ENCODE peak calls at places on chromosomes 6 and 20, in four cellular contexts. One of them, this sample, is unnamed.

GRCh38 chr20:1861996-1862664 is 33.1 kb upstream of the SIRPA start:
- DNase-seq in HEK293T: no peak
- DNase-seq in ELR: no peak
- DNase-seq in LHCN-M2: no peak
- DNase-seq in this sample: no peak

GRCh38 chr20:46752639-46753235 is 43.3 kb downstream of the SLC2A10 start:
- DNase-seq in HEK293T: peak; percentile 47
- DNase-seq in ELR: peak; percentile 78
- DNase-seq in LHCN-M2: peak; percentile 47
- DNase-seq in this sample: peak; percentile 84

GRCh38 chr20:45765980-45766379 is 25.7 kb downstream of the WFDC3 start:
- DNase-seq in LHCN-M2: no peak
- DNase-seq in ELR: no peak
- DNase-seq in HEK293T: no peak
- DNase-seq in this sample: no peak

GRCh38 chr6:89985744-89986493 is 91.7 kb downstream of the GJA10 start:
- DNase-seq in LHCN-M2: peak; percentile 95
- DNase-seq in HEK293T: no peak
- DNase-seq in ELR: peak; percentile 36
- DNase-seq in this sample: peak; percentile 89

GRCh38 chr6:15322781-15323536 is 77.1 kb downstream of the JARID2 start:
- DNase-seq in ELR: peak; percentile 29
- DNase-seq in LHCN-M2: no peak
- DNase-seq in HEK293T: no peak
- DNase-seq in this sample: no peak

GRCh38 chr6:169868458-169868857 is 117.0 kb downstream of the ERMARD start:
- DNase-seq in ELR: no peak
- DNase-seq in HEK293T: peak; percentile 5
- DNase-seq in LHCN-M2: peak; percentile 19
- DNase-seq in this sample: peak; percentile 72

GRCh38 chr20:17822039-17822438 is 122.3 kb downstream of the BANF2 start:
- DNase-seq in ELR: no peak
- DNase-seq in HEK293T: no peak
- DNase-seq in LHCN-M2: peak; percentile 52
- DNase-seq in this sample: no peak

GRCh38 chr20:54668271-54669053 is 193.1 kb downstream of the DOK5 start:
- DNase-seq in ELR: peak; percentile 21
- DNase-seq in HEK293T: peak; percentile 34
- DNase-seq in LHCN-M2: peak; percentile 2
- DNase-seq in this sample: peak; percentile 54

GRCh38 chr6:45677381-45677992 is 299.8 kb upstream of the SUPT3H start:
- DNase-seq in LHCN-M2: peak; percentile 81
- DNase-seq in ELR: no peak
- DNase-seq in HEK293T: no peak
- DNase-seq in this sample: peak; percentile 60

GRCh38 chr6:25872804-25873203 is 1.2 kb downstream of the SLC17A3 start:
- DNase-seq in HEK293T: no peak
- DNase-seq in ELR: no peak
- DNase-seq in LHCN-M2: no peak
- DNase-seq in this sample: no peak

GRCh38 chr6:27228963-27229477 is 18.5 kb upstream of the PRSS16 start:
- DNase-seq in HEK293T: no peak
- DNase-seq in LHCN-M2: no peak
- DNase-seq in ELR: no peak
- DNase-seq in this sample: no peak

This sample was measured in SJCRH30.